ENCODE peak calls at places on chromosomes 4 and X, in eight cellular contexts. I is NCI-H1105 treated with DMSO at 0.1 percent for 48 hours; Y is activated CD4-positive, alpha-beta T cell treated with anti-CD3 and anti-CD28 coated beads for 4 hours; N is effector CD8-positive, alpha-beta T cell; A is endodermal cell; D is LHCN-M2; S is activated T-cell treated with anti-CD3 and anti-CD28 coated beads, Interleukin-2, amount 50 U/mL, for 72 hours; L is breast epithelium. F is an unnamed sample.

GRCh38 chr4:158664806-158665205 is 6.9 kb downstream of the C4orf46 start:
- DNase-seq in Y (no peak), A (no peak), N (no peak), L (no peak), I (no peak), S (no peak), D (no peak), F (no peak)

GRCh38 chrX:44343412-44343942 is at the start of gene EFHC2:
- DNase-seq in I (no peak), L (peak; percentile 22), N (peak; percentile 58), A (peak; percentile 62), Y (peak; percentile 26), D (no peak), S (peak; percentile 43), F (peak; percentile 59)

GRCh38 chrX:107628662-107629532 is 587 bp downstream of the PRPS1 start:
- DNase-seq in Y (peak; percentile 30), L (no peak), N (peak; percentile 16), I (peak; percentile 41), A (peak; percentile 80), S (peak; percentile 54), D (peak; percentile 12), F (peak; percentile 32)

GRCh38 chr4:185227131-185227551 is 17.7 kb downstream of the SNX25 start:
- DNase-seq in I (no peak), L (no peak), N (no peak), S (no peak), D (no peak), A (no peak), Y (no peak), F (no peak)

GRCh38 chr4:128830906-128831525 is 21.5 kb downstream of the JADE1 start:
- DNase-seq in D (no peak), I (no peak), L (no peak), A (peak; percentile 53), Y (no peak), S (no peak), N (no peak), F (no peak)

GRCh38 chrX:151984328-151984727 is 9.9 kb upstream of the GABRE start:
- DNase-seq in A (no peak), Y (no peak), D (peak; percentile 78), N (no peak), L (no peak), S (no peak), I (no peak), F (no peak)

GRCh38 chr4:74228691-74229640 is 71.0 kb downstream of the MTHFD2L start:
- DNase-seq in D (peak; percentile 77), L (peak; percentile 36), I (peak; percentile 38), S (peak; percentile 80), N (peak; percentile 54), Y (peak; percentile 75), A (peak; percentile 93), F (peak; percentile 68)

GRCh38 chrX:7927259-7928167 is at the start of gene PNPLA4:
- DNase-seq in I (no peak), Y (peak; percentile 84), S (peak; percentile 82), N (peak; percentile 59), A (peak; percentile 92), D (no peak), L (peak; percentile 84), F (peak; percentile 86)

F was measured in Right ventricle myocardium superior.